ENCODE peak calls at places on chromosomes 3 and 15, in seven cellular contexts. O is cardiac fibroblast; R is lower leg skin; T is HL-60; D is sigmoid colon; Q is CD8-positive, alpha-beta T cell; P is body of pancreas. Y is an unnamed sample.

GRCh38 chr15:56472278-56472677 is 7.3 kb upstream of the MNS1 start:
- DNase-seq in R (no peak), O (no peak), D (no peak), Q (no peak), P (no peak), T (no peak), Y (no peak)

GRCh38 chr3:87489892-87490291 is 213.5 kb upstream of the POU1F1 start:
- DNase-seq in Q (no peak), T (no peak), D (no peak), R (no peak), O (no peak), P (no peak), Y (no peak)

GRCh38 chr15:32717290-32718081 is at the start of gene GREM1:
- DNase-seq in Q (no peak), R (no peak), O (peak), D (peak), P (no peak), T (no peak), Y (no peak)

GRCh38 chr3:34212175-34212574 is 413.7 kb downstream of the PDCD6IP start:
- DNase-seq in R (no peak), Q (no peak), D (no peak), O (peak), P (no peak), T (no peak), Y (no peak)

GRCh38 chr15:88974392-88974791 is 61.2 kb upstream of the MFGE8 start:
- DNase-seq in Q (no peak), O (peak), P (no peak), T (no peak), R (no peak), D (no peak), Y (no peak)

GRCh38 chr3:194672876-194673275 is 885 bp upstream of the LSG1 start:
- DNase-seq in O (peak), P (no peak), R (no peak), D (no peak), Q (no peak), T (no peak), Y (no peak)

GRCh38 chr15:92079047-92079446 is 225.5 kb downstream of the SLCO3A1 start:
- DNase-seq in D (no peak), O (no peak), T (peak), Q (no peak), R (no peak), P (no peak), Y (no peak)

GRCh38 chr3:59262076-59262498 is 212.3 kb upstream of the CFAP20DC start:
- DNase-seq in P (no peak), O (no peak), D (no peak), T (no peak), R (no peak), Q (no peak), Y (no peak)

GRCh38 chr3:129305592-129306091 is 27.0 kb downstream of the HMCES start:
- DNase-seq in R (peak), Q (no peak), P (peak), O (peak), D (peak), T (peak), Y (no peak)

GRCh38 chr3:102224171-102224570 is 210.6 kb upstream of the ZPLD1 start:
- DNase-seq in R (peak), O (peak), P (no peak), T (no peak), Q (no peak), D (no peak), Y (no peak)

GRCh38 chr3:149269687-149270086 is 48.1 kb upstream of the CP start:
- DNase-seq in T (no peak), R (no peak), Q (no peak), D (no peak), O (no peak), P (no peak), Y (no peak)

DNA sequence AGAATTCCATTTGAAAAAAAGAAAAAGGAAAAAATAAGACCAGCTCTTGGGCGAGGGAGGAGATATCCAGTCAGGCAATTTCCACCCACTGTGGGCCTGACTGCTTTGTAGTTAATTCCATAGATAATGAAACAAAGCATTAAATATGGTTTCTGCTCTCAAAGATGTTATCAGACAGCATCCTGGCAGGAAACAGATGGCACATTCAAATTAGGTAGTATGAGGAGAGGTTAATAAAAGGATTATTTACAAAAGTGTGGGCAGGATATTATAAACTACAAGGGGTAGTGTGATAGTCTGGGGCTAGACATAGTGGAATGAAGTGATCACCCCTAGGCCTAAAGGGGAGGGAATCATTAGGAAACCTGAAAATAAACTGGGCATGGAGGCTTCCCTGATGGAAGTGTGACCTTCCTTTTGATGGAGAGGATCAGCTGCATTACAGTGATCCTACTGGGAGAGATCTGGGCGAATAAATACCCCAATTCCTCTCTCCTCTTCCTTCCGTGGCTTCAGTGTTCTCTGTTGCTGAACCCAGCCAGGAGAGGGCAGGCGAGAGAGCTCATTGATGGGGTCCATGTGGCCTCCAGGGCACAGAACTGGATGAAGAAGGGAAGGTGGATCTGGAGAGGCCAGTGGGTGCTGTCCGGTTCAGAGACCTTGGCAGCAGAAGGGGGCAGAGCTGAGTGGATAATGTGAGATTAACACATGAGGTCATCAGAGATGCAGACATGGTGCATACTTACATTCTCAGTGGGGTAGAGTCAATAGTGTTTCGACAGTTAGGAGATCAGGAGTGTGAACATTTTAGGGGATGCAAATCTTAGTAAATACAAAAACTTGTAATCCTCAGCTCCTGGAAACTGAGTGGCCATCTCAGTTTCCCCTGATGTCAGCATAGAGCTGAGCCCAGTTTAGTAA is 193.5 kb downstream of the CLSTN2 start:
- DNase-seq in O (peak), T (no peak), P (peak), D (no peak), Q (no peak), R (no peak), Y (no peak)
- TF ChIP-seq CTCF in O (peak), T (peak), P (peak), D (no peak), Q (no peak), R (no peak), Y (peak)

GRCh38 chr15:39777497-39777896 is 5.1 kb downstream of the FSIP1 start:
- DNase-seq in T (no peak), R (no peak), O (no peak), Q (no peak), P (no peak), D (no peak), Y (no peak)
- H3K4me3 ChIP-seq in T (no peak), R (no peak), O (no peak), Q (no peak), P (no peak), D (no peak), Y (no peak)

GRCh38 chr15:70604671-70605070 is 158.7 kb downstream of the UACA start:
- DNase-seq in T (no peak), O (peak), R (no peak), D (no peak), Q (no peak), P (no peak), Y (no peak)
- TF ChIP-seq CTCF in T (no peak), O (no peak), R (no peak), D (no peak), Q (no peak), P (no peak), Y (no peak)

GRCh38 chr3:190560284-190560895 is 46.5 kb downstream of the IL1RAP start:
- DNase-seq in Q (no peak), D (no peak), P (no peak), T (no peak), O (no peak), R (no peak), Y (no peak)

GRCh38 chr3:190554197-190554596 is 40.3 kb downstream of the IL1RAP start:
- DNase-seq in T (no peak), R (no peak), O (no peak), D (no peak), P (no peak), Q (no peak), Y (no peak)

GRCh38 chr3:190558796-190559195 is 44.9 kb downstream of the IL1RAP start:
- DNase-seq in Q (no peak), O (no peak), P (no peak), D (no peak), T (peak), R (no peak), Y (no peak)

GRCh38 chr3:190558316-190558715 is 44.4 kb downstream of the IL1RAP start:
- DNase-seq in Q (no peak), O (no peak), D (no peak), P (no peak), T (no peak), R (no peak), Y (no peak)

DNA sequence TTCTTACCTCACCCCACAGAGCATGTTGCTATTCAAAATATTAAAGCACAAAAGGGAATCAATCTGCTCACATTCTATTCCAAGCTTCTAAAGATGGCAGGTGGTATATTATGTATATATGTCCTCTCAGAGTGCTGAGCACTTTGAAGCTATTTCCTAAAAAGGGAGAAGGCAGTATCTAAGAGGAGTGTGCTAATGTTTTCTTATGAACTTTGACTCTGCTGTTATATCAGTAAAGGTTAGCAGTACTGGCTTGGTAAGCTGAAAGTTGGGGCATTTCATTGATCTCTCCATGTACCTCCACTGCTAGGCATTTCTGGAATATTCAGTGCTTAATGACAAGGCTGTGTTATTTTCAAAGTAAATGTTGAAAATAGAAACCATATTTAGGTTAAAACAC is 43.4 kb downstream of the IL1RAP start:
- DNase-seq in T (no peak), O (no peak), P (no peak), R (no peak), D (no peak), Q (no peak), Y (no peak)
- H3K4me3 ChIP-seq in T (no peak), O (no peak), P (no peak), R (no peak), D (no peak), Q (no peak), Y (no peak)

GRCh38 chr3:4083225-4084015 is 219.7 kb upstream of the SETMAR start:
- DNase-seq in O (no peak), D (no peak), Q (no peak), R (no peak), P (no peak), T (no peak), Y (no peak)
- TF ChIP-seq CTCF in O (no peak), D (no peak), Q (no peak), R (no peak), P (no peak), T (no peak), Y (no peak)

GRCh38 chr3:140384876-140385275 is 293.0 kb upstream of the TRIM42 start:
- DNase-seq in D (no peak), Q (no peak), O (no peak), P (no peak), R (no peak), T (no peak), Y (no peak)

GRCh38 chr3:140388525-140388924 is 289.3 kb upstream of the TRIM42 start:
- DNase-seq in P (no peak), Q (no peak), O (no peak), T (no peak), D (no peak), R (no peak), Y (no peak)

GRCh38 chr3:140386357-140387100 is 291.3 kb upstream of the TRIM42 start:
- DNase-seq in Q (no peak), O (peak), P (peak), D (no peak), R (no peak), T (no peak), Y (no peak)

GRCh38 chr3:140384028-140384771 is 293.7 kb upstream of the TRIM42 start:
- DNase-seq in R (no peak), D (no peak), P (peak), Q (no peak), O (no peak), T (no peak), Y (no peak)

GRCh38 chr3:140387244-140387643 is 290.6 kb upstream of the TRIM42 start:
- DNase-seq in Q (no peak), P (no peak), T (no peak), R (no peak), D (no peak), O (no peak), Y (no peak)
- H3K4me3 ChIP-seq in Q (no peak), P (no peak), T (no peak), R (no peak), D (no peak), O (no peak), Y (no peak)

Y was measured in AG04450.